ENCODE peak calls at places on chromosomes 3 and 15, in eight cellular contexts. U is Caco-2; O is activated CD8-positive, alpha-beta T cell treated with anti-CD3 and anti-CD28 coated beads for 36 hours; C is foreskin fibroblast; S is endothelial cell; L is gastrocnemius medialis; Q is mesothelial cell of epicardium; Z is upper lobe of right lung. W is an unnamed sample.

GRCh38 chr15:80157215-80157614 is 4.4 kb downstream of the FAH start:
- DNase-seq in U (no peak), Q (no peak), C (no peak), S (no peak), Z (no peak), O (no peak), L (no peak), W (no peak)

GRCh38 chr3:52090620-52091468 is 34.5 kb upstream of the DUSP7 start:
- DNase-seq in O (no peak), Q (no peak), Z (peak), C (no peak), U (no peak), S (no peak), L (no peak), W (no peak)

GRCh38 chr15:25803541-25803940 is 59.6 kb downstream of the ATP10A start:
- DNase-seq in U (no peak), O (no peak), Q (no peak), Z (peak), L (no peak), C (no peak), S (no peak), W (no peak)

GRCh38 chr3:197960694-197961581 is 921 bp downstream of the LMLN start:
- DNase-seq in C (peak), Z (no peak), U (no peak), S (no peak), L (no peak), O (peak), Q (peak), W (no peak)

GRCh38 chr3:185282696-185283373 is 29.0 kb upstream of the EHHADH start:
- DNase-seq in C (peak), U (peak), S (peak), Z (peak), L (peak), O (peak), Q (peak), W (peak)

GRCh38 chr3:175335229-175335628 is 476.1 kb downstream of the NAALADL2 start:
- DNase-seq in Z (no peak), Q (no peak), U (no peak), O (no peak), C (no peak), S (no peak), L (no peak), W (no peak)

GRCh38 chr3:9179826-9180763 is 69.4 kb downstream of the SRGAP3 start:
- DNase-seq in U (no peak), Q (no peak), C (no peak), L (no peak), Z (no peak), S (no peak), O (peak), W (no peak)

GRCh38 chr3:161672478-161672877 is 175.9 kb downstream of the OTOL1 start:
- DNase-seq in C (no peak), S (no peak), Q (no peak), O (no peak), Z (no peak), U (no peak), L (no peak), W (no peak)

GRCh38 chr3:187136936-187137335 is 2.4 kb downstream of the RPL39L start:
- DNase-seq in U (no peak), S (no peak), C (peak), Z (no peak), O (no peak), Q (no peak), L (no peak), W (no peak)

GRCh38 chr15:68536331-68537095 is 42.3 kb upstream of the CORO2B start:
- DNase-seq in S (no peak), Z (no peak), C (peak), L (no peak), Q (no peak), O (no peak), U (no peak), W (no peak)

GRCh38 chr3:153291052-153291689 is 129.1 kb downstream of the RAP2B start:
- DNase-seq in Q (no peak), U (no peak), L (no peak), O (peak), C (peak), Z (no peak), S (no peak), W (no peak)

GRCh38 chr3:134487406-134487805 is 1.5 kb downstream of the CEP63 start:
- DNase-seq in L (no peak), C (peak), U (no peak), Q (no peak), S (no peak), Z (no peak), O (no peak), W (no peak)

GRCh38 chr15:57680021-57680420 is 26.5 kb upstream of the POLR2M start:
- DNase-seq in L (no peak), O (no peak), Q (no peak), Z (no peak), U (no peak), C (peak), S (no peak), W (no peak)

GRCh38 chr3:71652786-71653419 is 69.4 kb upstream of the FOXP1 start:
- DNase-seq in Z (no peak), O (peak), U (peak), S (peak), C (peak), Q (no peak), L (peak), W (no peak)

GRCh38 chr15:58758141-58758540 is 8.6 kb upstream of the ADAM10 start:
- DNase-seq in C (peak), U (no peak), O (no peak), Z (no peak), S (no peak), Q (no peak), L (no peak), W (no peak)

GRCh38 chr3:149658444-149659172 is 783 bp upstream of the WWTR1 start:
- DNase-seq in U (peak), Q (peak), Z (peak), S (peak), O (peak), L (peak), C (peak), W (no peak)

GRCh38 chr15:58136731-58137130 is 1.4 kb upstream of the AQP9 start:
- DNase-seq in U (no peak), L (no peak), Q (no peak), Z (no peak), O (no peak), C (peak), S (no peak), W (no peak)

GRCh38 chr15:31352283-31352880 is 25.7 kb downstream of the KLF13 start:
- DNase-seq in Z (no peak), L (peak), Q (no peak), U (no peak), S (no peak), C (peak), O (peak), W (no peak)

GRCh38 chr3:13598201-13598600 is 49.3 kb downstream of the FBLN2 start:
- DNase-seq in L (no peak), C (no peak), Q (no peak), S (no peak), Z (no peak), U (no peak), O (no peak), W (no peak)

GRCh38 chr3:188404124-188404523 is 250.2 kb downstream of the LPP start:
- DNase-seq in C (no peak), Q (no peak), U (no peak), S (no peak), Z (no peak), L (no peak), O (no peak), W (no peak)

GRCh38 chr3:12994357-12994606 is 78.9 kb downstream of the IQSEC1 start:
- DNase-seq in U (no peak), Q (no peak), S (no peak), Z (peak), C (peak), O (peak), L (peak), W (no peak)

GRCh38 chr3:177483182-177483967 is 286.1 kb upstream of the TBL1XR1 start:
- DNase-seq in S (peak), Q (no peak), C (no peak), U (no peak), L (no peak), Z (no peak), O (peak), W (no peak)

GRCh38 chr15:49045691-49046112 is 544 bp downstream of the SECISBP2L start:
- DNase-seq in S (peak), C (peak), L (peak), Q (no peak), Z (no peak), O (no peak), U (no peak), W (no peak)

GRCh38 chr3:2156244-2156847 is 57.7 kb downstream of the CNTN4 start:
- DNase-seq in S (no peak), O (peak), U (peak), Q (no peak), L (no peak), Z (peak), C (no peak), W (no peak)

GRCh38 chr3:170802164-170803151 is 67.5 kb downstream of the RPL22L1 start:
- DNase-seq in S (no peak), L (no peak), C (peak), U (no peak), Z (no peak), Q (no peak), O (no peak), W (no peak)

GRCh38 chr3:18302517-18302916 is 122.6 kb downstream of the SATB1 start:
- DNase-seq in U (no peak), Q (no peak), Z (no peak), S (no peak), O (no peak), L (no peak), C (peak), W (no peak)

GRCh38 chr3:51642462-51642861 is 28.6 kb upstream of the TEX264 start:
- DNase-seq in Q (no peak), C (peak), U (no peak), S (no peak), O (no peak), L (no peak), Z (no peak), W (no peak)

GRCh38 chr15:66723826-66724731 is 22.0 kb downstream of the SMAD6 start:
- DNase-seq in O (no peak), Q (no peak), L (no peak), U (no peak), C (peak), S (no peak), Z (no peak), W (no peak)

GRCh38 chr3:195236076-195236798 is 34.7 kb downstream of the XXYLT1 start:
- DNase-seq in Q (peak), Z (peak), O (no peak), L (peak), C (no peak), S (no peak), U (peak), W (peak)

GRCh38 chr15:77589839-77590238 is 42.9 kb downstream of the LINGO1 start:
- DNase-seq in C (no peak), Z (no peak), S (no peak), O (no peak), Q (no peak), L (no peak), U (no peak), W (no peak)

GRCh38 chr15:52493968-52494367 is 34.7 kb downstream of the MYO5A start:
- DNase-seq in U (no peak), Q (no peak), O (no peak), S (no peak), L (no peak), Z (no peak), C (peak), W (no peak)

DNA sequence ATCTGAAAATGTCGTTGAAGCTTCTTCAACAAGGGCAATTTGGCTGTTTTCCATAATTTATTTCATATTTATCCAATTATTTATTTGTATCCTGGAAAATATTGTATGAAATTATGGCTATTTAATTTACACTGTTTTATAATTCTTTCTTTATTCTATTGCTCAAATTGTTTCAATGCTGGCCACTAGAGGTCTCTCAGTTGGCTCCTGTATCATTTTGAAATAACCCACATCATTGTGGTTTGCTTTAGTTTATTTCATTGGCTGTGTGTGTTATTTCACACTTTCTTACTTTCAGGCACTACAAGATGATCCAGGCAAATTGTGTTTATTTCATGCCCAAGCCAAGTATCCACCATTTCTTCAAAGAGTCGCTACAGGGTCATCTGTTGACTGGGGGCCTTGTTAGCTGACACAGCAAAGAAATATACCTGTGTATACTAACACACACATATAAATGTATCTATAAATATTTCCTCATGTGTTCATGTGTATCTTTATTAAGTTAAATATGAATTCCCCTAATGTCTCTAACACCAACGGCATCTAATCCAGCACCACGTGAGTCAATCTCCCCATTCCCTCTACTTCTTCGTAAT is 86.2 kb downstream of the NPAP1 start:
- DNase-seq in S (no peak), U (no peak), L (no peak), Z (no peak), Q (no peak), C (peak), O (no peak), W (no peak)
- TF ChIP-seq CTCF in S (peak), U (no peak), L (no peak), Z (peak), Q (peak), C (peak), O (no peak), W (no peak)

GRCh38 chr3:48918388-48919214 is at the start of gene ARIH2:
- DNase-seq in Z (peak), C (peak), O (peak), Q (peak), S (peak), L (peak), U (peak), W (peak)
- TF ChIP-seq CTCF in Z (no peak), C (no peak), O (peak), Q (no peak), S (no peak), L (peak), U (no peak), W (no peak)

GRCh38 chr3:61858054-61858453 is 296.7 kb downstream of the PTPRG start:
- DNase-seq in S (no peak), C (peak), O (no peak), U (no peak), Q (no peak), Z (no peak), L (no peak), W (no peak)
- TF ChIP-seq CTCF in S (no peak), C (peak), O (no peak), U (no peak), Q (no peak), Z (peak), L (peak), W (no peak)

GRCh38 chr3:99885851-99886250 is 68.2 kb downstream of the CMSS1 start:
- DNase-seq in C (no peak), Q (no peak), O (no peak), Z (no peak), L (no peak), S (no peak), U (no peak), W (no peak)
- TF ChIP-seq CTCF in C (no peak), Q (no peak), O (no peak), Z (no peak), L (no peak), S (no peak), U (no peak), W (no peak)

GRCh38 chr3:67808906-67809305 is 154.5 kb upstream of the SUCLG2 start:
- DNase-seq in U (no peak), Q (no peak), Z (no peak), O (no peak), C (no peak), S (no peak), L (no peak), W (no peak)

GRCh38 chr3:67809370-67809935 is 155.0 kb upstream of the SUCLG2 start:
- DNase-seq in C (no peak), Z (no peak), O (no peak), Q (no peak), U (no peak), L (no peak), S (no peak), W (no peak)

GRCh38 chr3:67804545-67804944 is 150.1 kb upstream of the SUCLG2 start:
- DNase-seq in U (no peak), S (no peak), O (no peak), L (no peak), Q (no peak), C (peak), Z (no peak), W (no peak)

GRCh38 chr3:67804089-67804488 is 149.7 kb upstream of the SUCLG2 start:
- DNase-seq in C (peak), S (no peak), L (no peak), Q (no peak), U (no peak), O (no peak), Z (no peak), W (no peak)
- TF ChIP-seq CTCF in C (no peak), S (no peak), L (no peak), Q (no peak), U (no peak), O (no peak), Z (no peak), W (no peak)

DNA sequence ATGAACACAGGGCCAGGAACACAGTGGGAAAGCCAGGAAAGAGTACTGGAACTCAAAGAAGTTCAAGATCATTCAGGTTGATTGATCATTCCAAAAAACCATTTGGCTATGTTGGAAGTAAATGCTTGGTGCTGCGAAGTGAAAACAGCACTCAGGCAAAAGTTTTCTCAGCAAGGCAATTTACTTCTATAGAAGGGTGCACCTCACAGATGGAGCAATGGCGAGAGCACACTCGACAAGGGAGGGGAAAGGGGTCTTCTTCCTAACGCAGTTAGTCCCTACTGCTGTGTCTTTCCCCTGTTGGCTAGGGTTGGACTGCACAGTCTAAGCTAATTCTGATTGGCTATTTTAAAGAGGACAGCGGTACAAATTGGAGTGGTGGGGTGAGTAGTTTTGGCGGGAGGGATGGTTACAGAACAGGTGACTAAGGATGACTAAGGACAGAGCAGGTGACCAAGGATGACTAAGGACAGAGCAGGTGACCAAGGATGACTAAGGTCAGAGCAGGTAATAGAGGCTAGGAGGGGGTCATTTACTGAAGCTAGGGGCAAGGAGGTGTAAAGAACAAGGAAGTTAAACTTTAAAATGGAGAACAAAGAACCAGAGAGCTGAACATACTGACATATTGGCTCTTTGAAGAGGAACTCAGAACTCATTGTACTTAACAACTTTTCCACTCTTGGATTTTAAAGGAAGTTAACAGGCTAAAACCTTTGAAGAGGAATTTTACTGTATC is 43.3 kb downstream of the HOMER2 start:
- DNase-seq in O (no peak), C (no peak), Q (no peak), U (no peak), L (no peak), S (no peak), Z (no peak), W (no peak)
- TF ChIP-seq CTCF in O (no peak), C (no peak), Q (no peak), U (no peak), L (no peak), S (no peak), Z (no peak), W (no peak)

DNA sequence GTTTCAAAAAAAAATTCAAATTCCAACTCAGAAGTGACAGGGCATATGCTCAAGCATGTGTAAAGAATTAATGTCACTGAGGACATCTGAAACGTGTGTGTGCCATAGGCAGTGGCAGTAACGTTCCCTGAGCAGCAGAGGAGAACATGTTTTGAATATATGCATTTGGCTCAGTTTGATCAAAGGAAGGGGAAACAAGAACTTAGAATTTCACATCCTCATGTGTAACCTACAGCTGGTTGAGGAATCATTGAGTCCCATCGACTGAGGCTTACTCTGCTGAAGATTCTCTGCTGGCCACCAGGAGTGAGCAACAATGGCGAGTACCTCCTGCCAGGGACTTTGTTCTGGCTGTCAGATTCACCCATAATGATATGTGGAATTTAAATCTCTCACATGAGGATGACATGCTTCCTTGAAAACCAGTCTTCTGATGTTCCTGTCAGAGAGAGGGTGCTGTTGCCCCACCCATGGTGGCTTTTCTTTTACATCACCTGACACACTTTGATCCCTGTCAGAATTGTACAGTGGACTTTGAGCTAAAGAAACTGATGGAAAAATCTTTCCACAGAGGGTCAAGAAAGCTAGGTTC is 21.3 kb downstream of the GORASP1 start:
- DNase-seq in O (no peak), S (no peak), Z (no peak), Q (no peak), C (no peak), L (no peak), U (no peak), W (no peak)
- TF ChIP-seq CTCF in O (no peak), S (no peak), Z (no peak), Q (no peak), C (no peak), L (no peak), U (no peak), W (no peak)

GRCh38 chr3:46892285-46893145 is 15.0 kb downstream of the PTH1R start:
- DNase-seq in L (peak), O (no peak), S (peak), C (peak), Z (peak), U (peak), Q (no peak), W (peak)
- TF ChIP-seq CTCF in L (no peak), O (no peak), S (no peak), C (no peak), Z (peak), U (no peak), Q (no peak), W (no peak)

DNA sequence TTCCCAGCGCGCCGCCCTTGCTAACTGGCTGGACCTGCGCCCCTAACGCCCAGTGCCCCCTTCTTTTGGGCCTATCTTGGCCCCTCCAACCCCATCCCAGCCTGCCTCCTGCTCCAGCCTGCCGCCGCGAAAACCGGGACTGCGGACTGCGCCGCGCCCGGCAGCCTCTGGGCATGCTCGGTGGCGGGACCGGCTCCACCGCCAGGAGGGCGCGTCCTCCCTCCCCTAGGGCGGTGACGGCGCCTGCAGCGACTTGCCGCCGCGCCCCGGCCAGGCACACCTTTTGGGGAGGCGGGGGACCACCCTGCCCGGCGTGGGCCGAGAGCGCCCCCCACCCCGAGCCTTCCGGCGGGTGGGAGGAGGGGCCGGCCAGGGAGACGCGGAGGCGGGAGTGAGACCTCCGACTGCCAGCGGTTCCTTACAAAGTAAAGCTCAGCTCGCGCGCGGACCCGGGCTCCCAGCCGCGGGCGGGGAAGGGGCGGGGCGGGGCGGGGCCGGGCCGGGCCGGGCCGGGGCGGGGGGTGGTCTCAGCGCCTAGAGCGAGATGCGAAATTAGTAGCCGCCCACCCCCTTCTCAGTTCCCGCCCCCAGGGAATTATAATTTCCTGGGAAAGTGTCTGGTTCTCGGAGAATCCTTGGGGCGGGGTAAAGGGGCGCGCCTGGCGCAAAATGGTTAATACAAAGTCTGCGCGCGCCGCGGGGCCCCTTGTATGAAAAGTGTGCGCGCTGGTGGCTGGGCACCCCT is 225.0 kb upstream of the IL12A start:
- DNase-seq in S (peak), O (peak), U (peak), L (peak), C (peak), Z (peak), Q (peak), W (peak)
- TF ChIP-seq CTCF in S (peak), O (no peak), U (no peak), L (peak), C (peak), Z (peak), Q (peak), W (no peak)